ENCODE peak calls at places on chromosomes 2 and 18, in eight cellular contexts. Q is activated CD4-positive, alpha-beta T cell treated with anti-CD3 and anti-CD28 coated beads, Interleukin-2, amount 50 U/mL, for 48 hours; A is astrocyte of the spinal cord; W is NCI-H2171; R is stimulated activated CD4-positive, alpha-beta T cell treated with anti-CD3 and anti-CD28 coated beads, Interleukin-2, amount 100 ng/mL, for 48 hours; I is activated T-cell treated with anti-CD3 and anti-CD28 coated beads for 1 hour; E is astrocyte; V is A172. K is an unnamed sample.

GRCh38 chr18:59109375-59109774 is 30.3 kb upstream of the SEC11C start:
- DNase-seq in V (no peak), Q (no peak), W (peak), I (no peak), R (no peak), A (no peak), E (no peak), K (no peak)

GRCh38 chr2:59590802-59591201 is 962.7 kb downstream of the BCL11A start:
- DNase-seq in I (no peak), V (no peak), A (no peak), Q (no peak), R (no peak), E (no peak), W (no peak), K (no peak)

GRCh38 chr2:160358051-160358450 is 135.6 kb downstream of the RBMS1 start:
- DNase-seq in R (no peak), A (no peak), Q (no peak), W (no peak), V (no peak), E (peak), I (no peak), K (peak)

GRCh38 chr2:14148186-14148585 is 484.3 kb upstream of the LRATD1 start:
- DNase-seq in I (no peak), E (no peak), Q (no peak), A (peak), R (no peak), W (no peak), V (no peak), K (no peak)

GRCh38 chr2:30181176-30181575 is 34.4 kb downstream of the YPEL5 start:
- DNase-seq in V (no peak), Q (no peak), R (no peak), E (no peak), W (no peak), A (no peak), I (no peak), K (no peak)

GRCh38 chr2:150459281-150459680 is 28.2 kb downstream of the RND3 start:
- DNase-seq in I (no peak), Q (no peak), E (peak), R (no peak), W (no peak), V (no peak), A (peak), K (no peak)

GRCh38 chr2:139835101-139835500 is 1054.9 kb upstream of the NXPH2 start:
- DNase-seq in V (no peak), E (no peak), A (no peak), I (no peak), Q (no peak), W (no peak), R (no peak), K (no peak)

GRCh38 chr2:234099266-234099665 is 48.8 kb downstream of the SPP2 start:
- DNase-seq in E (no peak), Q (no peak), I (no peak), V (no peak), R (no peak), W (no peak), A (no peak), K (no peak)

GRCh38 chr2:39107156-39107555 is 13.7 kb downstream of the SOS1 start:
- DNase-seq in A (no peak), E (no peak), V (no peak), Q (no peak), W (no peak), R (no peak), I (no peak), K (no peak)

GRCh38 chr2:205929445-205930027 is 156.4 kb downstream of the INO80D start:
- DNase-seq in R (no peak), V (no peak), Q (no peak), A (no peak), I (no peak), E (no peak), W (no peak), K (no peak)

GRCh38 chr2:158359846-158360245 is 96.7 kb downstream of the CCDC148 start:
- DNase-seq in A (peak), W (no peak), R (no peak), I (no peak), E (peak), Q (peak), V (peak), K (peak)

GRCh38 chr2:185790361-185790760 is 51.8 kb downstream of the FSIP2 start:
- DNase-seq in A (no peak), E (no peak), W (no peak), R (no peak), I (no peak), Q (no peak), V (no peak), K (no peak)

GRCh38 chr2:126643431-126643830 is 12.5 kb upstream of the GYPC start:
- DNase-seq in W (no peak), V (no peak), Q (no peak), I (no peak), R (no peak), E (no peak), A (no peak), K (no peak)

GRCh38 chr2:71614976-71615768 is 161.8 kb downstream of the DYSF start:
- DNase-seq in Q (no peak), W (no peak), I (no peak), E (peak), A (peak), R (no peak), V (no peak), K (peak)

GRCh38 chr2:235148201-235149170 is 196.7 kb downstream of the SH3BP4 start:
- DNase-seq in Q (no peak), A (no peak), I (no peak), V (no peak), E (no peak), W (no peak), R (no peak), K (no peak)

GRCh38 chr2:215002500-215002899 is 135.9 kb downstream of the ABCA12 start:
- DNase-seq in W (no peak), Q (no peak), E (peak), A (peak), V (peak), R (no peak), I (no peak), K (peak)

GRCh38 chr2:70716131-70716766 is 51.8 kb downstream of the ADD2 start:
- DNase-seq in A (no peak), V (no peak), E (no peak), Q (no peak), I (no peak), R (no peak), W (no peak), K (no peak)

GRCh38 chr2:105877945-105878344 is 133.2 kb downstream of the NCK2 start:
- DNase-seq in A (no peak), I (no peak), R (no peak), W (no peak), Q (peak), V (no peak), E (no peak), K (no peak)

GRCh38 chr2:125593036-125593435 is 1062.9 kb upstream of the GYPC start:
- DNase-seq in I (no peak), V (no peak), W (no peak), R (no peak), E (no peak), A (no peak), Q (no peak), K (no peak)

GRCh38 chr2:229489016-229489415 is 217.9 kb upstream of the PID1 start:
- DNase-seq in V (peak), A (peak), I (no peak), R (no peak), E (peak), W (no peak), Q (no peak), K (peak)

GRCh38 chr2:74500578-74500946 is 1.2 kb upstream of the LBX2 start:
- DNase-seq in E (no peak), I (no peak), V (no peak), W (no peak), Q (no peak), R (no peak), A (no peak), K (no peak)

GRCh38 chr2:126914811-126915500 is 16.3 kb downstream of the TEX51 start:
- DNase-seq in I (no peak), E (no peak), R (no peak), W (peak), V (no peak), Q (no peak), A (no peak), K (no peak)

GRCh38 chr2:134527398-134527797 is 191.4 kb downstream of the TMEM163 start:
- DNase-seq in V (peak), E (no peak), A (no peak), R (no peak), I (no peak), Q (no peak), W (no peak), K (peak)

GRCh38 chr2:98833917-98834263 is 102.1 kb downstream of the CRACDL start:
- DNase-seq in R (no peak), A (no peak), E (no peak), I (no peak), Q (no peak), W (no peak), V (no peak), K (no peak)

GRCh38 chr2:177598321-177598922 is 205.8 kb downstream of the AGPS start:
- DNase-seq in E (peak), W (peak), V (no peak), Q (no peak), A (peak), R (no peak), I (no peak), K (no peak)

GRCh38 chr2:128438586-128438985 is 119.9 kb upstream of the HS6ST1 start:
- DNase-seq in V (no peak), I (no peak), Q (no peak), R (no peak), A (no peak), W (no peak), E (no peak), K (no peak)

GRCh38 chr18:79484661-79485621 is 89.2 kb downstream of the NFATC1 start:
- DNase-seq in R (no peak), V (peak), W (no peak), E (peak), I (no peak), A (peak), Q (no peak), K (peak)

GRCh38 chr2:120884406-120885290 is 149.0 kb downstream of the GLI2 start:
- DNase-seq in Q (no peak), A (no peak), W (no peak), V (no peak), R (no peak), E (no peak), I (no peak), K (no peak)

GRCh38 chr18:63152791-63153190 is 166.8 kb downstream of the BCL2 start:
- DNase-seq in E (no peak), V (no peak), A (no peak), I (no peak), R (no peak), Q (peak), W (no peak), K (no peak)

GRCh38 chr18:9629709-9630108 is 15.3 kb upstream of the PPP4R1 start:
- DNase-seq in Q (no peak), W (no peak), V (peak), I (no peak), E (peak), R (no peak), A (peak), K (no peak)

GRCh38 chr2:232120911-232121310 is 159.4 kb downstream of the DIS3L2 start:
- DNase-seq in A (no peak), V (no peak), I (no peak), E (peak), Q (no peak), R (no peak), W (no peak), K (no peak)

GRCh38 chr2:134568413-134568812 is 150.4 kb downstream of the TMEM163 start:
- DNase-seq in Q (no peak), V (no peak), W (no peak), I (no peak), R (no peak), A (no peak), E (no peak), K (no peak)

K was measured in M059J.